ENCODE peak calls at places on chromosomes 3 and 15, in ten cellular contexts. R is fibroblast of the aortic adventitia, F is sigmoid colon, X is heart left ventricle, Y is tibial artery, L is stomach, G is fibroblast of lung, O is fibroblast of pulmonary artery, H is IMR-90, J is cardiac fibroblast. S is an unnamed sample.

GRCh38 chr3:159821148-159821547 is 167.5 kb upstream of the IL12A start:
- DNase-seq in R (no peak), F (no peak), X (no peak), Y (no peak), L (no peak), G (no peak), O (peak; percentile 58), H (no peak), J (no peak), S (peak; percentile 46)

GRCh38 chr3:171459942-171460225 is 321 bp downstream of the TNIK start:
- DNase-seq in R (no peak), F (no peak), X (peak; percentile 29), Y (no peak), L (no peak), G (no peak), O (peak; percentile 23), H (no peak), J (no peak), S (peak; percentile 31)

GRCh38 chr15:99239545-99240198 is 9.7 kb downstream of the TTC23 start:
- DNase-seq in R (no peak), F (no peak), X (no peak), Y (no peak), L (no peak), G (no peak), O (no peak), H (peak; percentile 59), J (peak; percentile 38), S (peak; percentile 43)

GRCh38 chr3:185527364-185527763 is 25.0 kb downstream of the LIPH start:
- DNase-seq in R (no peak), F (no peak), X (no peak), Y (no peak), L (peak; percentile 52), G (no peak), O (no peak), H (no peak), J (no peak), S (no peak)

GRCh38 chr15:86362556-86362955 is 282.9 kb downstream of the AGBL1 start:
- DNase-seq in R (no peak), F (no peak), X (no peak), Y (no peak), L (no peak), G (no peak), O (no peak), H (no peak), J (no peak), S (no peak)

GRCh38 chr3:185971579-185971978 is 33.8 kb upstream of the TRA2B start:
- DNase-seq in R (no peak), F (no peak), X (no peak), Y (no peak), L (no peak), G (no peak), O (no peak), H (no peak), J (no peak), S (no peak)

GRCh38 chr3:15918988-15919387 is 121.2 kb upstream of the ANKRD28 start:
- DNase-seq in R (no peak), F (no peak), X (no peak), Y (no peak), L (no peak), G (no peak), O (no peak), H (no peak), J (no peak), S (no peak)

GRCh38 chr3:181711325-181712135 is at the start of gene SOX2:
- DNase-seq in R (peak; percentile 25), F (peak; percentile 79), X (peak; percentile 46), Y (no peak), L (peak; percentile 92), G (no peak), O (peak; percentile 39), H (peak; percentile 4), J (peak; percentile 30), S (peak; percentile 41)

GRCh38 chr3:64184621-64185020 is 40.6 kb downstream of the PRICKLE2 start:
- DNase-seq in R (peak; percentile 57), F (no peak), X (no peak), Y (no peak), L (no peak), G (peak; percentile 53), O (peak; percentile 46), H (peak; percentile 71), J (peak; percentile 75), S (peak; percentile 38)

GRCh38 chr15:93072011-93072410 is 17.0 kb downstream of the RGMA start:
- DNase-seq in R (peak; percentile 84), F (no peak), X (no peak), Y (no peak), L (no peak), G (peak; percentile 66), O (peak; percentile 62), H (peak; percentile 14), J (peak; percentile 50), S (peak; percentile 78)

GRCh38 chr3:42653560-42654330 is at the start of gene ZBTB47:
- DNase-seq in R (peak; percentile 46), F (peak; percentile 88), X (peak; percentile 85), Y (peak; percentile 80), L (peak; percentile 61), G (peak; percentile 49), O (peak; percentile 54), H (no peak), J (peak; percentile 48), S (peak; percentile 39)

GRCh38 chr3:47778746-47779145 is 2.9 kb downstream of the SMARCC1 start:
- DNase-seq in R (no peak), F (peak; percentile 24), X (no peak), Y (no peak), L (no peak), G (no peak), O (no peak), H (no peak), J (no peak), S (no peak)

GRCh38 chr3:29453278-29453961 is 172.5 kb downstream of the RBMS3 start:
- DNase-seq in R (peak; percentile 20), F (peak; percentile 69), X (peak; percentile 51), Y (no peak), L (peak; percentile 75), G (no peak), O (peak; percentile 23), H (no peak), J (no peak), S (no peak)

GRCh38 chr3:145550522-145550921 is 610.5 kb downstream of the PLOD2 start:
- DNase-seq in R (no peak), F (no peak), X (no peak), Y (no peak), L (no peak), G (no peak), O (no peak), H (no peak), J (no peak), S (no peak)

GRCh38 chr3:114664006-114664405 is 370.2 kb downstream of the TIGIT start:
- DNase-seq in R (no peak), F (no peak), X (no peak), Y (no peak), L (no peak), G (no peak), O (no peak), H (no peak), J (no peak), S (no peak)

GRCh38 chr3:141242035-141242721 is 10.6 kb downstream of the PXYLP1 start:
- DNase-seq in R (peak; percentile 83), F (no peak), X (peak; percentile 48), Y (peak; percentile 55), L (no peak), G (peak; percentile 28), O (peak; percentile 42), H (no peak), J (no peak), S (no peak)

GRCh38 chr3:44509393-44509921 is 32.0 kb upstream of the ZNF445 start:
- DNase-seq in R (peak; percentile 10), F (no peak), X (no peak), Y (no peak), L (no peak), G (peak; percentile 3), O (peak; percentile 4), H (no peak), J (peak; percentile 8), S (peak; percentile 8)

GRCh38 chr15:86570738-86571137 is 491.1 kb downstream of the AGBL1 start:
- DNase-seq in R (no peak), F (no peak), X (peak; percentile 40), Y (no peak), L (no peak), G (no peak), O (no peak), H (no peak), J (no peak), S (no peak)

GRCh38 chr15:81071130-81071529 is 62.9 kb upstream of the CFAP161 start:
- DNase-seq in R (peak; percentile 72), F (no peak), X (no peak), Y (no peak), L (no peak), G (peak; percentile 68), O (peak; percentile 65), H (peak; percentile 46), J (peak; percentile 72), S (peak; percentile 63)

GRCh38 chr3:129025691-129026435 is 24.8 kb downstream of the EFCC1 start:
- DNase-seq in R (no peak), F (peak; percentile 89), X (peak; percentile 86), Y (no peak), L (no peak), G (peak; percentile 40), O (no peak), H (no peak), J (no peak), S (no peak)
- H3K4me3 ChIP-seq in R (no peak overlapping the region), F (no peak overlapping the region), X (no peak overlapping the region), Y (no peak overlapping the region), L (no peak overlapping the region), G (no peak overlapping the region), O (no peak overlapping the region), H (no peak overlapping the region), J (no peak overlapping the region), S (no peak overlapping the region)

GRCh38 chr3:97259263-97259662 is 444.9 kb downstream of the EPHA6 start:
- DNase-seq in R (no peak), F (no peak), X (no peak), Y (no peak), L (no peak), G (no peak), O (no peak), H (no peak), J (no peak), S (no peak)

GRCh38 chr3:97257942-97258341 is 443.5 kb downstream of the EPHA6 start:
- DNase-seq in R (no peak), F (no peak), X (no peak), Y (no peak), L (no peak), G (no peak), O (no peak), H (no peak), J (no peak), S (no peak)

GRCh38 chr3:97256060-97256459 is 441.7 kb downstream of the EPHA6 start:
- DNase-seq in R (no peak), F (no peak), X (no peak), Y (no peak), L (no peak), G (no peak), O (no peak), H (no peak), J (no peak), S (no peak)
- TF ChIP-seq CTCF in R (no peak), F (no peak), X (no peak), Y (no peak), L (no peak), G (no peak), O (no peak), H (peak; percentile 3), J (no peak), S (no peak)

GRCh38 chr15:50183112-50183794 is 1.3 kb downstream of the SLC27A2 start:
- DNase-seq in R (no peak), F (no peak), X (no peak), Y (no peak), L (no peak), G (no peak), O (no peak), H (no peak), J (no peak), S (no peak)
- H3K4me3 ChIP-seq in R (no peak overlapping the region), F (no peak overlapping the region), X (no peak overlapping the region), Y (no peak overlapping the region), L (peak overlapping the region; percentile 87), G (no peak overlapping the region), O (no peak overlapping the region), H (no peak overlapping the region), J (no peak overlapping the region), S (no peak overlapping the region)

GRCh38 chr15:63915888-63916731 is 82.4 kb upstream of the HERC1 start:
- DNase-seq in R (peak; percentile 18), F (no peak), X (no peak), Y (no peak), L (no peak), G (peak; percentile 45), O (peak; percentile 49), H (peak; percentile 53), J (peak; percentile 53), S (peak; percentile 68)
- TF ChIP-seq CTCF in R (peak; percentile 56), F (no peak), X (peak; percentile 47), Y (peak; percentile 39), L (no peak), G (peak; percentile 62), O (peak; percentile 57), H (peak; percentile 48), J (peak; percentile 63), S (peak; percentile 65)

S was measured in choroid plexus epithelial cell.